ENCODE peak calls at places on chromosomes 16 and 17, in ten cellular contexts. E, V, I, R, T, F, W, B, L and C are unnamed samples.

GRCh38 chr17:59333845-59334244 is 2.4 kb downstream of the YPEL2 start:
- DNase-seq in E (no peak), V (no peak), I (no peak), R (no peak), T (no peak), F (no peak), W (no peak), B (peak; percentile 8), L (no peak), C (no peak)

GRCh38 chr16:23207485-23207884 is 24.9 kb downstream of the SCNN1G start:
- DNase-seq in E (no peak), V (no peak), I (no peak), R (no peak), T (no peak), F (peak; percentile 94), W (no peak), B (no peak), L (no peak), C (no peak)

GRCh38 chr17:29291163-29291752 is 2.7 kb downstream of the NUFIP2 start:
- DNase-seq in E (no peak), V (peak; percentile 75), I (no peak), R (peak; percentile 74), T (no peak), F (no peak), W (no peak), B (peak; percentile 50), L (peak; percentile 77), C (peak; percentile 37)

GRCh38 chr17:31374083-31374447 is 17.4 kb upstream of the RAB11FIP4 start:
- DNase-seq in E (no peak), V (no peak), I (no peak), R (no peak), T (no peak), F (no peak), W (no peak), B (no peak), L (no peak), C (no peak)

GRCh38 chr17:75854111-75854748 is 905 bp downstream of the WBP2 start:
- DNase-seq in E (no peak), V (no peak), I (no peak), R (no peak), T (no peak), F (no peak), W (no peak), B (no peak), L (peak; percentile 57), C (no peak)

GRCh38 chr17:78677303-78678219 is 100.4 kb upstream of the DNAH17 start:
- DNase-seq in E (no peak), V (no peak), I (peak; percentile 61), R (no peak), T (no peak), F (no peak), W (no peak), B (no peak), L (no peak), C (no peak)

GRCh38 chr17:29138991-29139682 is 41.1 kb downstream of the MYO18A start:
- DNase-seq in E (peak; percentile 62), V (peak; percentile 85), I (peak; percentile 91), R (no peak), T (peak; percentile 75), F (no peak), W (no peak), B (no peak), L (no peak), C (no peak)

GRCh38 chr16:12098429-12099310 is 122.1 kb downstream of the SNX29 start:
- DNase-seq in E (no peak), V (no peak), I (no peak), R (no peak), T (peak; percentile 15), F (no peak), W (no peak), B (no peak), L (no peak), C (no peak)

GRCh38 chr17:4549781-4550533 is 5.2 kb downstream of the MYBBP1A start:
- DNase-seq in E (no peak), V (no peak), I (no peak), R (no peak), T (no peak), F (no peak), W (no peak), B (no peak), L (no peak), C (no peak)

GRCh38 chr17:76501827-76502307 is 644 bp upstream of the RHBDF2 start:
- DNase-seq in E (no peak), V (no peak), I (no peak), R (no peak), T (no peak), F (no peak), W (no peak), B (no peak), L (no peak), C (no peak)

GRCh38 chr17:48351916-48352332 is 78.1 kb downstream of the SKAP1 start:
- DNase-seq in E (no peak), V (peak; percentile 23), I (no peak), R (peak; percentile 53), T (no peak), F (peak; percentile 46), W (no peak), B (peak; percentile 14), L (peak; percentile 67), C (no peak)

GRCh38 chr16:58492735-58493134 is 7.2 kb upstream of the NDRG4 start:
- DNase-seq in E (no peak), V (no peak), I (no peak), R (peak; percentile 60), T (no peak), F (no peak), W (no peak), B (no peak), L (no peak), C (no peak)

GRCh38 chr17:60586288-60586974 is 13.6 kb upstream of the PPM1D start:
- DNase-seq in E (no peak), V (peak; percentile 35), I (no peak), R (peak; percentile 68), T (no peak), F (no peak), W (peak; percentile 43), B (peak; percentile 49), L (peak; percentile 13), C (no peak)

GRCh38 chr16:30805370-30806169 is 18.6 kb upstream of the ZNF629 start:
- DNase-seq in E (peak; percentile 54), V (peak; percentile 72), I (peak; percentile 93), R (peak; percentile 89), T (peak; percentile 93), F (no peak), W (peak; percentile 79), B (peak; percentile 93), L (peak; percentile 74), C (no peak)

GRCh38 chr16:75938818-75939217 is 212.5 kb upstream of the CPHXL start:
- DNase-seq in E (no peak), V (no peak), I (no peak), R (no peak), T (no peak), F (no peak), W (no peak), B (no peak), L (peak; percentile 67), C (no peak)

GRCh38 chr17:72714357-72714966 is 378.0 kb downstream of the SLC39A11 start:
- DNase-seq in E (no peak), V (no peak), I (no peak), R (no peak), T (no peak), F (peak; percentile 39), W (no peak), B (no peak), L (no peak), C (no peak)

GRCh38 chr17:43125967-43126910 is 1.1 kb upstream of the BRCA1 start:
- DNase-seq in E (no peak), V (no peak), I (no peak), R (peak; percentile 25), T (no peak), F (no peak), W (peak; percentile 21), B (peak; percentile 63), L (no peak), C (no peak)

GRCh38 chr16:81744385-81744784 is 34.7 kb upstream of the PLCG2 start:
- DNase-seq in E (no peak), V (no peak), I (no peak), R (no peak), T (no peak), F (no peak), W (no peak), B (no peak), L (no peak), C (no peak)

GRCh38 chr17:36459045-36459444 is 27.4 kb upstream of the ZNHIT3 start:
- DNase-seq in E (no peak), V (no peak), I (no peak), R (no peak), T (no peak), F (no peak), W (no peak), B (peak; percentile 21), L (no peak), C (no peak)

GRCh38 chr17:10843806-10844205 is 5.9 kb upstream of the PIRT start:
- DNase-seq in E (no peak), V (no peak), I (no peak), R (peak; percentile 22), T (no peak), F (no peak), W (no peak), B (peak; percentile 53), L (no peak), C (no peak)

GRCh38 chr17:15261063-15261817 is 3.9 kb downstream of the PMP22 start:
- DNase-seq in E (no peak), V (no peak), I (no peak), R (peak; percentile 77), T (peak; percentile 54), F (no peak), W (peak; percentile 64), B (peak; percentile 85), L (peak; percentile 60), C (no peak)

GRCh38 chr17:8237175-8237574 is 10.7 kb downstream of the CTC1 start:
- DNase-seq in E (no peak), V (no peak), I (no peak), R (no peak), T (no peak), F (no peak), W (no peak), B (no peak), L (no peak), C (no peak)

GRCh38 chr17:44734272-44734671 is 24.5 kb upstream of the ADAM11 start:
- DNase-seq in E (no peak), V (no peak), I (no peak), R (no peak), T (no peak), F (no peak), W (no peak), B (no peak), L (no peak), C (no peak)

GRCh38 chr17:38742431-38743308 is 5.5 kb downstream of the PCGF2 start:
- DNase-seq in E (no peak), V (peak; percentile 34), I (no peak), R (no peak), T (no peak), F (peak; percentile 97), W (no peak), B (peak; percentile 30), L (peak; percentile 84), C (peak; percentile 75)

GRCh38 chr17:37358098-37358829 is 17.5 kb upstream of the C17orf78 start:
- DNase-seq in E (no peak), V (peak; percentile 71), I (no peak), R (peak; percentile 94), T (peak; percentile 61), F (no peak), W (peak; percentile 85), B (peak; percentile 88), L (peak; percentile 44), C (no peak)

GRCh38 chr16:14071576-14072271 is 605 bp downstream of the MRTFB start:
- DNase-seq in E (no peak), V (peak; percentile 5), I (no peak), R (peak; percentile 41), T (no peak), F (no peak), W (no peak), B (no peak), L (no peak), C (no peak)

GRCh38 chr16:23240994-23241393 is 58.4 kb downstream of the SCNN1G start:
- DNase-seq in E (no peak), V (no peak), I (no peak), R (no peak), T (no peak), F (no peak), W (no peak), B (no peak), L (no peak), C (no peak)

GRCh38 chr16:77212736-77213541 is 13.7 kb downstream of the SYCE1L start:
- DNase-seq in E (peak; percentile 59), V (peak; percentile 44), I (peak; percentile 81), R (peak; percentile 84), T (peak; percentile 80), F (no peak), W (peak; percentile 76), B (peak; percentile 92), L (no peak), C (no peak)